ENCODE peak calls at places on chromosomes 13 and 19, in ten cellular contexts. One of them, this sample, is unnamed.

GRCh38 chr13:48412100-48412556 is 785 bp downstream of the LPAR6 start:
- DNase-seq in GM19239: no peak
- DNase-seq in Calu3: peak; percentile 4
- DNase-seq in fibroblast of the aortic adventitia: peak; percentile 44
- DNase-seq in effector memory CD4-positive, alpha-beta T cell: no peak
- DNase-seq in retina: peak; percentile 38
- DNase-seq in T-helper 1 cell: no peak
- DNase-seq in cerebellum: no peak
- DNase-seq in stromal cell of bone marrow: no peak
- DNase-seq in thoracic aorta: no peak
- DNase-seq in this sample: peak; percentile 55

GRCh38 chr13:99566125-99567083 is 65.1 kb downstream of the TM9SF2 start:
- DNase-seq in retina: no peak
- DNase-seq in stromal cell of bone marrow: no peak
- DNase-seq in cerebellum: no peak
- DNase-seq in T-helper 1 cell: no peak
- DNase-seq in thoracic aorta: no peak
- DNase-seq in fibroblast of the aortic adventitia: no peak
- DNase-seq in GM19239: no peak
- DNase-seq in Calu3: no peak
- DNase-seq in effector memory CD4-positive, alpha-beta T cell: no peak
- DNase-seq in this sample: no peak

GRCh38 chr13:87080100-87080779 is 590.9 kb upstream of the SLITRK5 start:
- DNase-seq in Calu3: no peak
- DNase-seq in stromal cell of bone marrow: no peak
- DNase-seq in thoracic aorta: no peak
- DNase-seq in effector memory CD4-positive, alpha-beta T cell: no peak
- DNase-seq in GM19239: no peak
- DNase-seq in retina: no peak
- DNase-seq in T-helper 1 cell: no peak
- DNase-seq in cerebellum: no peak
- DNase-seq in fibroblast of the aortic adventitia: no peak
- DNase-seq in this sample: no peak

GRCh38 chr13:35909837-35910236 is 221.3 kb downstream of the DCLK1 start:
- DNase-seq in cerebellum: no peak
- DNase-seq in retina: no peak
- DNase-seq in thoracic aorta: no peak
- DNase-seq in effector memory CD4-positive, alpha-beta T cell: no peak
- DNase-seq in fibroblast of the aortic adventitia: no peak
- DNase-seq in GM19239: no peak
- DNase-seq in T-helper 1 cell: no peak
- DNase-seq in stromal cell of bone marrow: no peak
- DNase-seq in Calu3: no peak
- DNase-seq in this sample: no peak

GRCh38 chr19:2602391-2603181 is 99.9 kb downstream of the GNG7 start:
- DNase-seq in Calu3: peak; percentile 47
- DNase-seq in fibroblast of the aortic adventitia: peak; percentile 98
- DNase-seq in GM19239: no peak
- DNase-seq in T-helper 1 cell: no peak
- DNase-seq in stromal cell of bone marrow: peak; percentile 71
- DNase-seq in thoracic aorta: peak; percentile 76
- DNase-seq in retina: peak; percentile 58
- DNase-seq in cerebellum: peak; percentile 86
- DNase-seq in effector memory CD4-positive, alpha-beta T cell: no peak
- DNase-seq in this sample: peak; percentile 97

GRCh38 chr19:6516659-6517291 is 14.1 kb upstream of the TNFSF9 start:
- DNase-seq in fibroblast of the aortic adventitia: peak; percentile 82
- DNase-seq in GM19239: no peak
- DNase-seq in thoracic aorta: peak; percentile 38
- DNase-seq in Calu3: peak; percentile 92
- DNase-seq in effector memory CD4-positive, alpha-beta T cell: peak; percentile 76
- DNase-seq in cerebellum: peak; percentile 88
- DNase-seq in stromal cell of bone marrow: peak; percentile 68
- DNase-seq in T-helper 1 cell: peak; percentile 79
- DNase-seq in retina: peak; percentile 91
- DNase-seq in this sample: peak; percentile 75

GRCh38 chr13:113350938-113351335 is 13.0 kb downstream of the GRTP1 start:
- DNase-seq in fibroblast of the aortic adventitia: no peak
- DNase-seq in thoracic aorta: no peak
- DNase-seq in cerebellum: no peak
- DNase-seq in effector memory CD4-positive, alpha-beta T cell: no peak
- DNase-seq in retina: no peak
- DNase-seq in stromal cell of bone marrow: no peak
- DNase-seq in GM19239: no peak
- DNase-seq in T-helper 1 cell: no peak
- DNase-seq in Calu3: no peak
- DNase-seq in this sample: no peak

GRCh38 chr13:110382830-110383229 is 75.7 kb downstream of the COL4A2 start:
- DNase-seq in T-helper 1 cell: no peak
- DNase-seq in stromal cell of bone marrow: no peak
- DNase-seq in Calu3: no peak
- DNase-seq in effector memory CD4-positive, alpha-beta T cell: no peak
- DNase-seq in GM19239: no peak
- DNase-seq in thoracic aorta: no peak
- DNase-seq in cerebellum: no peak
- DNase-seq in retina: no peak
- DNase-seq in fibroblast of the aortic adventitia: no peak
- DNase-seq in this sample: no peak

GRCh38 chr19:21314676-21315075 is 14.5 kb downstream of the ZNF708 start:
- DNase-seq in fibroblast of the aortic adventitia: peak; percentile 38
- DNase-seq in cerebellum: no peak
- DNase-seq in effector memory CD4-positive, alpha-beta T cell: no peak
- DNase-seq in retina: no peak
- DNase-seq in thoracic aorta: no peak
- DNase-seq in T-helper 1 cell: no peak
- DNase-seq in GM19239: no peak
- DNase-seq in Calu3: no peak
- DNase-seq in stromal cell of bone marrow: no peak
- DNase-seq in this sample: no peak

GRCh38 chr19:29415507-29415906 is 110.3 kb upstream of the VSTM2B start:
- DNase-seq in Calu3: no peak
- DNase-seq in cerebellum: no peak
- DNase-seq in thoracic aorta: no peak
- DNase-seq in stromal cell of bone marrow: no peak
- DNase-seq in effector memory CD4-positive, alpha-beta T cell: no peak
- DNase-seq in retina: no peak
- DNase-seq in GM19239: no peak
- DNase-seq in T-helper 1 cell: no peak
- DNase-seq in fibroblast of the aortic adventitia: no peak
- DNase-seq in this sample: no peak

GRCh38 chr13:109669234-109669612 is 117.2 kb downstream of the IRS2 start:
- DNase-seq in stromal cell of bone marrow: no peak
- DNase-seq in T-helper 1 cell: no peak
- DNase-seq in effector memory CD4-positive, alpha-beta T cell: no peak
- DNase-seq in thoracic aorta: no peak
- DNase-seq in cerebellum: no peak
- DNase-seq in Calu3: no peak
- DNase-seq in fibroblast of the aortic adventitia: no peak
- DNase-seq in retina: no peak
- DNase-seq in GM19239: no peak
- DNase-seq in this sample: no peak

GRCh38 chr13:114090476-114090875 is 41.9 kb downstream of the RASA3 start:
- DNase-seq in fibroblast of the aortic adventitia: no peak
- DNase-seq in T-helper 1 cell: no peak
- DNase-seq in GM19239: no peak
- DNase-seq in stromal cell of bone marrow: no peak
- DNase-seq in Calu3: no peak
- DNase-seq in thoracic aorta: no peak
- DNase-seq in retina: no peak
- DNase-seq in effector memory CD4-positive, alpha-beta T cell: no peak
- DNase-seq in cerebellum: no peak
- DNase-seq in this sample: no peak

GRCh38 chr19:12939292-12939606 is 840 bp downstream of the CALR start:
- DNase-seq in fibroblast of the aortic adventitia: peak; percentile 56
- DNase-seq in T-helper 1 cell: no peak
- DNase-seq in GM19239: no peak
- DNase-seq in thoracic aorta: no peak
- DNase-seq in retina: no peak
- DNase-seq in effector memory CD4-positive, alpha-beta T cell: no peak
- DNase-seq in stromal cell of bone marrow: no peak
- DNase-seq in Calu3: no peak
- DNase-seq in cerebellum: no peak
- DNase-seq in this sample: no peak

GRCh38 chr13:113816248-113816924 is 47.5 kb downstream of the GAS6 start:
- DNase-seq in thoracic aorta: no peak
- DNase-seq in retina: no peak
- DNase-seq in fibroblast of the aortic adventitia: no peak
- DNase-seq in stromal cell of bone marrow: no peak
- DNase-seq in GM19239: no peak
- DNase-seq in cerebellum: no peak
- DNase-seq in T-helper 1 cell: no peak
- DNase-seq in Calu3: no peak
- DNase-seq in effector memory CD4-positive, alpha-beta T cell: no peak
- DNase-seq in this sample: no peak

GRCh38 chr19:54451331-54451871 is 2.4 kb downstream of the LENG8 start:
- DNase-seq in effector memory CD4-positive, alpha-beta T cell: no peak
- DNase-seq in fibroblast of the aortic adventitia: no peak
- DNase-seq in Calu3: no peak
- DNase-seq in cerebellum: no peak
- DNase-seq in T-helper 1 cell: no peak
- DNase-seq in GM19239: no peak
- DNase-seq in thoracic aorta: no peak
- DNase-seq in stromal cell of bone marrow: no peak
- DNase-seq in retina: no peak
- DNase-seq in this sample: peak; percentile 36

GRCh38 chr19:15289673-15290072 is 42.7 kb downstream of the BRD4 start:
- DNase-seq in GM19239: no peak
- DNase-seq in stromal cell of bone marrow: no peak
- DNase-seq in thoracic aorta: no peak
- DNase-seq in effector memory CD4-positive, alpha-beta T cell: no peak
- DNase-seq in retina: no peak
- DNase-seq in T-helper 1 cell: no peak
- DNase-seq in cerebellum: no peak
- DNase-seq in Calu3: no peak
- DNase-seq in fibroblast of the aortic adventitia: no peak
- DNase-seq in this sample: no peak